ENCODE peak calls at places on chromosomes 12 and 14, in ten cellular contexts. R, K, D, O, G, Q, B, N, T and C are unnamed samples.

GRCh38 chr14:77613207-77613606 is 3.2 kb downstream of the SPTLC2 start:
- DNase-seq in N (no peak), K (no peak), B (no peak), G (no peak), O (peak), R (no peak), D (peak), T (no peak), Q (no peak), C (no peak)

GRCh38 chr12:58176296-58176869 is 235.0 kb downstream of the ATP23 start:
- DNase-seq in R (peak), O (peak), B (peak), Q (no peak), G (peak), D (peak), N (peak), K (no peak), T (no peak), C (peak)

GRCh38 chr12:39905152-39905551 is 200.7 kb downstream of the SLC2A13 start:
- DNase-seq in T (no peak), D (peak), R (peak), B (peak), K (peak), N (no peak), O (no peak), G (no peak), Q (no peak), C (no peak)

GRCh38 chr12:27185234-27186045 is 58.6 kb upstream of the STK38L start:
- DNase-seq in N (peak), T (no peak), O (peak), D (peak), K (no peak), R (peak), B (no peak), G (no peak), Q (no peak), C (no peak)

GRCh38 chr12:6026998-6027397 is 81.9 kb upstream of the ANO2 start:
- DNase-seq in R (no peak), O (peak), N (no peak), K (no peak), T (no peak), G (no peak), D (no peak), Q (no peak), B (no peak), C (no peak)

GRCh38 chr12:132364348-132364902 is 35.0 kb upstream of the GALNT9 start:
- DNase-seq in Q (no peak), D (no peak), T (peak), R (no peak), O (no peak), B (no peak), K (no peak), G (no peak), N (no peak), C (no peak)

GRCh38 chr14:58572092-58572853 is 65.5 kb upstream of the DACT1 start:
- DNase-seq in D (peak), O (peak), Q (no peak), R (no peak), K (no peak), T (no peak), G (peak), B (no peak), N (peak), C (no peak)

GRCh38 chr12:93145086-93145485 is 216.0 kb upstream of the EEA1 start:
- DNase-seq in Q (no peak), G (no peak), N (no peak), D (no peak), R (no peak), K (no peak), B (no peak), O (no peak), T (no peak), C (no peak)

GRCh38 chr12:48263617-48264016 is 60.5 kb upstream of the OR10AD1 start:
- DNase-seq in R (no peak), O (peak), B (no peak), T (no peak), K (no peak), Q (no peak), N (no peak), G (no peak), D (no peak), C (no peak)

GRCh38 chr14:33564774-33565630 is 385.9 kb downstream of the EGLN3 start:
- DNase-seq in K (no peak), T (no peak), Q (no peak), R (no peak), O (peak), B (no peak), D (peak), N (peak), G (no peak), C (peak)

GRCh38 chr12:11793896-11794295 is 144.4 kb downstream of the ETV6 start:
- DNase-seq in T (no peak), D (no peak), K (no peak), B (no peak), O (no peak), R (no peak), G (peak), N (no peak), Q (no peak), C (no peak)

GRCh38 chr12:116332705-116333380 is 55.4 kb upstream of the MED13L start:
- DNase-seq in R (no peak), T (no peak), B (no peak), O (no peak), G (no peak), Q (no peak), N (no peak), D (no peak), K (no peak), C (no peak)

GRCh38 chr14:101119830-101120571 is 216.5 kb upstream of the RTL1 start:
- DNase-seq in O (no peak), D (peak), G (peak), T (peak), Q (no peak), N (peak), B (no peak), K (no peak), R (no peak), C (peak)

GRCh38 chr14:85273099-85273677 is 256.8 kb upstream of the FLRT2 start:
- DNase-seq in B (no peak), D (peak), N (no peak), K (no peak), Q (no peak), G (no peak), R (no peak), O (peak), T (no peak), C (no peak)

GRCh38 chr14:104335176-104335575 is 196.8 kb downstream of the KIF26A start:
- DNase-seq in T (no peak), B (no peak), D (no peak), O (no peak), N (no peak), G (no peak), K (no peak), R (no peak), Q (no peak), C (no peak)

GRCh38 chr12:4164591-4165558 is 108.7 kb upstream of the CCND2 start:
- DNase-seq in Q (peak), O (peak), N (peak), R (peak), T (peak), G (peak), D (peak), B (peak), K (no peak), C (peak)

GRCh38 chr12:64633940-64634337 is 23.6 kb downstream of the RASSF3 start:
- DNase-seq in K (peak), N (peak), B (no peak), R (peak), O (peak), D (peak), G (no peak), T (no peak), Q (no peak), C (no peak)

GRCh38 chr14:67276131-67276530 is 34.9 kb downstream of the PALS1 start:
- DNase-seq in K (no peak), T (no peak), N (no peak), Q (no peak), B (no peak), D (no peak), R (no peak), O (peak), G (no peak), C (no peak)

GRCh38 chr12:55996715-55997534 is at the start of gene SUOX:
- DNase-seq in K (peak), G (peak), T (peak), B (peak), N (peak), O (peak), D (peak), R (peak), Q (no peak), C (peak)

GRCh38 chr12:6334359-6334758 is 7.5 kb downstream of the TNFRSF1A start:
- DNase-seq in O (no peak), T (no peak), R (no peak), Q (no peak), D (no peak), G (no peak), K (no peak), B (no peak), N (no peak), C (no peak)

GRCh38 chr14:20334017-20334416 is 938 bp upstream of the CCNB1IP1 start:
- DNase-seq in B (no peak), Q (no peak), R (no peak), D (no peak), K (no peak), N (no peak), T (no peak), G (no peak), O (no peak), C (no peak)

GRCh38 chr14:33676135-33676566 is 274.7 kb downstream of the EGLN3 start:
- DNase-seq in Q (no peak), R (no peak), O (peak), N (peak), T (no peak), K (no peak), G (peak), D (peak), B (no peak), C (peak)

GRCh38 chr14:99225804-99226203 is 46.2 kb downstream of the BCL11B start:
- DNase-seq in O (no peak), G (no peak), K (no peak), R (no peak), T (no peak), Q (no peak), N (no peak), B (no peak), D (no peak), C (no peak)

GRCh38 chr14:57937681-57938080 is 71.8 kb upstream of the SLC35F4 start:
- DNase-seq in D (no peak), B (no peak), N (no peak), T (no peak), O (no peak), K (no peak), R (no peak), Q (no peak), G (no peak), C (no peak)

GRCh38 chr14:94880140-94880539 is 110.2 kb upstream of the GSC start:
- DNase-seq in T (no peak), Q (no peak), N (no peak), O (no peak), K (no peak), B (no peak), R (no peak), D (no peak), G (no peak), C (no peak)

GRCh38 chr12:31117203-31118011 is 43.7 kb downstream of the DDX11 start:
- DNase-seq in K (peak), R (no peak), O (peak), T (peak), N (peak), Q (peak), G (peak), B (peak), D (peak), C (peak)

GRCh38 chr12:128729628-128730121 is 94.1 kb downstream of the SLC15A4 start:
- DNase-seq in Q (no peak), B (no peak), D (no peak), N (peak), K (no peak), G (no peak), R (no peak), T (no peak), O (no peak), C (no peak)